ENCODE peak calls at places on chromosomes 3 and 15, in five cellular contexts. P, O, W, Z and E are unnamed samples.

GRCh38 chr3:116929534-116930222 is 220.1 kb downstream of the TUSC7 start:
- DNase-seq in Z (no peak), P (no peak), O (no peak), W (no peak), E (no peak)

GRCh38 chr15:62752687-62753517 is 289.6 kb upstream of the TPM1 start:
- DNase-seq in O (no peak), P (no peak), W (no peak), Z (no peak), E (peak; percentile 87)

GRCh38 chr15:36886135-36887011 is 214.0 kb downstream of the MEIS2 start:
- DNase-seq in P (no peak), W (no peak), O (no peak), Z (no peak), E (no peak)

GRCh38 chr3:58090351-58090750 is 82.1 kb downstream of the FLNB start:
- DNase-seq in P (no peak), W (no peak), Z (no peak), O (no peak), E (no peak)

GRCh38 chr3:38235466-38235865 is 30.1 kb upstream of the SLC22A13 start:
- DNase-seq in Z (no peak), O (no peak), W (no peak), P (no peak), E (no peak)

GRCh38 chr3:34070831-34071230 is 272.4 kb downstream of the PDCD6IP start:
- DNase-seq in Z (no peak), W (no peak), P (no peak), O (no peak), E (no peak)

GRCh38 chr15:52790941-52791751 is 1.0 kb upstream of the ONECUT1 start:
- DNase-seq in Z (no peak), O (no peak), W (no peak), P (no peak), E (no peak)

GRCh38 chr3:170869240-170869592 is 779 bp downstream of the RPL22L1 start:
- DNase-seq in O (no peak), P (no peak), W (no peak), Z (no peak), E (no peak)

GRCh38 chr3:120457827-120458226 is 7.0 kb upstream of the FSTL1 start:
- DNase-seq in O (no peak), W (no peak), Z (no peak), P (no peak), E (no peak)

GRCh38 chr15:100082761-100083402 is 258.9 kb downstream of the ADAMTS17 start:
- DNase-seq in O (no peak), P (no peak), W (no peak), Z (no peak), E (no peak)

GRCh38 chr3:123272547-123272946 is 70.8 kb downstream of the SEC22A start:
- DNase-seq in Z (no peak), O (no peak), P (no peak), W (no peak), E (no peak)

GRCh38 chr3:123909785-123910184 is 25.7 kb upstream of the MYLK start:
- DNase-seq in Z (no peak), O (no peak), P (no peak), W (no peak), E (no peak)

GRCh38 chr15:23395832-23396231 is 41.3 kb downstream of the GOLGA8S start:
- DNase-seq in W (no peak), P (no peak), Z (no peak), O (no peak), E (no peak)

GRCh38 chr15:39363761-39364586 is 216.9 kb upstream of the THBS1 start:
- DNase-seq in P (no peak), W (no peak), Z (no peak), O (no peak), E (no peak)

GRCh38 chr15:66738595-66738994 is 36.6 kb downstream of the SMAD6 start:
- DNase-seq in O (no peak), Z (no peak), W (no peak), P (peak; percentile 13), E (no peak)

GRCh38 chr3:172332256-172333041 is 115.8 kb downstream of the GHSR start:
- DNase-seq in O (peak; percentile 24), W (peak; percentile 86), P (peak; percentile 75), Z (no peak), E (peak; percentile 66)

GRCh38 chr15:78033864-78034263 is 43.6 kb downstream of the TBC1D2B start:
- DNase-seq in O (no peak), W (no peak), P (peak; percentile 47), Z (no peak), E (no peak)

GRCh38 chr15:47726399-47726823 is 9.1 kb downstream of the SEMA6D start:
- DNase-seq in O (no peak), Z (no peak), W (no peak), P (no peak), E (no peak)

GRCh38 chr15:56524915-56525314 is 60.0 kb upstream of the MNS1 start:
- DNase-seq in P (no peak), W (no peak), Z (no peak), O (no peak), E (no peak)

GRCh38 chr3:163548005-163548404 is 1530.3 kb downstream of the SI start:
- DNase-seq in O (no peak), Z (no peak), W (no peak), P (no peak), E (no peak)

GRCh38 chr3:79954756-79955155 is 187.0 kb upstream of the ROBO1 start:
- DNase-seq in W (no peak), P (no peak), Z (no peak), O (no peak), E (no peak)

GRCh38 chr3:79957066-79957465 is 189.3 kb upstream of the ROBO1 start:
- DNase-seq in P (no peak), O (no peak), Z (no peak), W (no peak), E (no peak)

GRCh38 chr3:79953591-79954105 is 185.8 kb upstream of the ROBO1 start:
- DNase-seq in W (no peak), Z (no peak), P (no peak), O (no peak), E (no peak)
- H3K27ac ChIP-seq in W (no peak overlapping the region), Z (no peak overlapping the region), P (no peak overlapping the region), O (no peak overlapping the region), E (no peak overlapping the region)

GRCh38 chr15:31866248-31866647 is 164.1 kb upstream of the CHRNA7 start:
- DNase-seq in P (no peak), O (no peak), Z (no peak), W (no peak), E (no peak)

GRCh38 chr15:31870336-31871158 is 159.8 kb upstream of the CHRNA7 start:
- DNase-seq in P (peak; percentile 90), Z (peak; percentile 90), W (peak; percentile 89), O (peak; percentile 74), E (peak; percentile 82)

GRCh38 chr15:31871159-31871886 is 159.0 kb upstream of the CHRNA7 start:
- DNase-seq in O (no peak), W (no peak), Z (no peak), P (peak; percentile 24), E (no peak)

GRCh38 chr15:31869640-31870335 is 160.5 kb upstream of the CHRNA7 start:
- DNase-seq in P (peak; percentile 47), Z (peak; percentile 28), O (no peak), W (peak; percentile 37), E (peak; percentile 20)

DNA sequence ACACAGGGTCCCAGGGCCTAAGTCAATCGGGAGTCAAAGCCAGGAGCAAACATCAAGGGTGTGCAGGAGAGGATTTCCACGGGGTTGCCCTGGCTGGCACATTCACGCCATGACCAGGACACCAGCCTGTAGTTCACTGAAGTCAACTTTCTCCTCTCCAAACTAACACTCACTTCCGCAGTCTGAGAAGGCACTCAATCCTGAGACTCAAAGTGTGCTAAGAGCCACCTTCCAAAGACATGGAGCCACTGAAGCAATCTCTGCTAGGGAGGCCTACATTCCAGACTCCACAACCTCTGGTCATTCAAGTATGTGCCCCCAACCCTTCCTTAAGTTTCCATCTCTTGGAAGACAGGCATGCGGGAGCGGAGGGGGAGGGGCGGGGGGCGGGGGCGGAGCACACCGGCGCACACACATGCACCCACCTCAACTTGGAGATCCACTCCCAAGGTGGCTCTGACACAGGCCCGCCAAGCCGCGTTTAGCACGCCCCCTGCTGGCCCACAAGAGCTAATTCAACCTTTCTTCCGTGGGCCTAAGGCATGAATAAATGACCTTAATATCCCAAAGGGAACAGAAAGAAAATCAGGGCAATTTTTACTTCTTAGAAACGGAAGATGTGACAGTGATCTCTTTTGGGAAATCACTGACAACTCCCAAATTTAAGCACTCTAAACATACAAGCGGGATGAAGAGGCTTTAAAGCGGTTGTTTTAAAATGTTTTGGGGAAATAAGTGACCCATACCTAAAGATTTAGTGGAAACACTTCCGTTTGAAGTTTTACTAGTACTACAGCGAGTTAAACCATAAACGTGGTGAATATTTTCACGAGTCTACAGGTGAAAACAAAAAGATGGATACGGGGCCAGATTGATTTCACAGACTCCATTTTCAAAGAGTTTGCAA is 162.5 kb upstream of the CHRNA7 start:
- DNase-seq in Z (peak; percentile 62), W (peak; percentile 63), P (peak; percentile 43), O (peak; percentile 55), E (peak; percentile 66)
- TF ChIP-seq CTCF in Z (peak; percentile 99), W (peak; percentile 60), P (peak; percentile 24), O (peak; percentile 87), E (peak; percentile 77)

GRCh38 chr3:52683611-52684010 is 2.1 kb downstream of the PBRM1 start:
- DNase-seq in Z (peak; percentile 20), P (no peak), O (no peak), W (no peak), E (peak; percentile 50)

GRCh38 chr3:52685285-52685704 is 418 bp downstream of the PBRM1 start:
- DNase-seq in O (peak; percentile 61), P (no peak), Z (peak; percentile 82), W (peak; percentile 83), E (peak; percentile 82)

GRCh38 chr3:52685705-52686691 is at the start of the genes GNL3 and PBRM1:
- DNase-seq in Z (peak; percentile 93), O (peak; percentile 71), P (peak; percentile 93), W (peak; percentile 96), E (peak; percentile 94)

GRCh38 chr3:52682016-52682415 is 3.7 kb downstream of the PBRM1 start:
- DNase-seq in P (peak; percentile 42), O (no peak), Z (no peak), W (peak; percentile 79), E (peak; percentile 41)

GRCh38 chr3:52684184-52684583 is 1.5 kb downstream of the PBRM1 start:
- DNase-seq in Z (no peak), P (no peak), W (no peak), O (no peak), E (no peak)
- H3K27ac ChIP-seq in Z (no peak overlapping the region), P (peak overlapping the region; percentile 12), W (no peak overlapping the region), O (no peak overlapping the region), E (no peak overlapping the region)

GRCh38 chr3:36813320-36813719 is 49.0 kb upstream of the DCLK3 start:
- DNase-seq in O (no peak), W (no peak), P (no peak), Z (no peak), E (no peak)

GRCh38 chr3:36814071-36814717 is 49.8 kb upstream of the DCLK3 start:
- DNase-seq in W (no peak), Z (peak; percentile 10), O (no peak), P (no peak), E (peak; percentile 35)

GRCh38 chr3:36815375-36815774 is 51.0 kb upstream of the DCLK3 start:
- DNase-seq in O (no peak), W (no peak), Z (no peak), P (no peak), E (no peak)

GRCh38 chr3:36812240-36812639 is 47.9 kb upstream of the DCLK3 start:
- DNase-seq in P (no peak), W (no peak), O (no peak), Z (no peak), E (no peak)

DNA sequence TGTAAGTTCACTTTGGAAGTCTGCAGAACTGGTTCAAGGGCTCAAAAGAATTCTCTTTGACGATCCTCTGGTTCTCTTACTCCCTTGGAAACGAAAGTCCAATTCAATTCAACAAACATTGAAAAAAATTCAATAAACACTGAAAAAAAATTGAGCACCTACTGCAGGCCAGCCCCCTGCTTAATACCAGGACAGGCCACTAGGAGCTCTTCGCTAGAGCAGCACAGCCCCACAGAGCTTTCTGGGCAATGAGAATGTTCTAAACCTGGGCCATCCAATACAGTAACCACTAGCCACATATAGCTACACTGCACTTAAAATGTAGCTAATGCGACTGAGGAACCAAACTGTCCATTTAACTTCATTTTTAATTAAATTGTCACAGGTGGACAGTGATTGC is 50.4 kb upstream of the DCLK3 start:
- DNase-seq in Z (no peak), P (no peak), O (no peak), W (no peak), E (no peak)
- TF ChIP-seq CTCF in Z (no peak), P (no peak), O (no peak), W (peak; percentile 21), E (no peak)